ENCODE peak calls at places on chromosomes 7 and 10, in ten cellular contexts. One of them, this sample, is unnamed.

GRCh38 chr7:142478479-142479220 is 220.8 kb upstream of the PRSS58 start:
- DNase-seq in stimulated activated CD4-positive, alpha-beta T cell treated with anti-CD3 and anti-CD28 coated beads, TNF-alpha, amount 100 ng/mL, for 1 hour: no peak
- DNase-seq in NCI-H1092: no peak
- DNase-seq in hippocampal formation: no peak
- DNase-seq in heart left ventricle: no peak
- DNase-seq in NCI-H1436: peak
- DNase-seq in stimulated activated CD8-positive, alpha-beta memory T cell treated with anti-CD3 and anti-CD28 coated beads, Interleukin-7, amount 100 ng/mL, for 24 hours: no peak
- DNase-seq in thoracic aorta: no peak
- DNase-seq in Right ventricle myocardium superior: no peak
- DNase-seq in activated CD8-positive, alpha-beta memory T cell treated with anti-CD3 and anti-CD28 coated beads for 1 hour: no peak
- DNase-seq in this sample: no peak

GRCh38 chr10:7572435-7572834 is 94.3 kb downstream of the ITIH5 start:
- DNase-seq in Right ventricle myocardium superior: no peak
- DNase-seq in activated CD8-positive, alpha-beta memory T cell treated with anti-CD3 and anti-CD28 coated beads for 1 hour: no peak
- DNase-seq in thoracic aorta: no peak
- DNase-seq in hippocampal formation: no peak
- DNase-seq in stimulated activated CD4-positive, alpha-beta T cell treated with anti-CD3 and anti-CD28 coated beads, TNF-alpha, amount 100 ng/mL, for 1 hour: no peak
- DNase-seq in NCI-H1436: no peak
- DNase-seq in NCI-H1092: no peak
- DNase-seq in stimulated activated CD8-positive, alpha-beta memory T cell treated with anti-CD3 and anti-CD28 coated beads, Interleukin-7, amount 100 ng/mL, for 24 hours: no peak
- DNase-seq in heart left ventricle: no peak
- DNase-seq in this sample: no peak

GRCh38 chr10:45602082-45602730 is 70.4 kb downstream of the ZFAND4 start:
- DNase-seq in hippocampal formation: no peak
- DNase-seq in stimulated activated CD4-positive, alpha-beta T cell treated with anti-CD3 and anti-CD28 coated beads, TNF-alpha, amount 100 ng/mL, for 1 hour: no peak
- DNase-seq in thoracic aorta: no peak
- DNase-seq in stimulated activated CD8-positive, alpha-beta memory T cell treated with anti-CD3 and anti-CD28 coated beads, Interleukin-7, amount 100 ng/mL, for 24 hours: no peak
- DNase-seq in heart left ventricle: no peak
- DNase-seq in NCI-H1092: no peak
- DNase-seq in Right ventricle myocardium superior: no peak
- DNase-seq in activated CD8-positive, alpha-beta memory T cell treated with anti-CD3 and anti-CD28 coated beads for 1 hour: no peak
- DNase-seq in NCI-H1436: no peak
- DNase-seq in this sample: no peak

GRCh38 chr7:997404-998395 is 14.7 kb downstream of the CYP2W1 start:
- DNase-seq in NCI-H1092: no peak
- DNase-seq in NCI-H1436: no peak
- DNase-seq in stimulated activated CD4-positive, alpha-beta T cell treated with anti-CD3 and anti-CD28 coated beads, TNF-alpha, amount 100 ng/mL, for 1 hour: no peak
- DNase-seq in stimulated activated CD8-positive, alpha-beta memory T cell treated with anti-CD3 and anti-CD28 coated beads, Interleukin-7, amount 100 ng/mL, for 24 hours: no peak
- DNase-seq in Right ventricle myocardium superior: no peak
- DNase-seq in hippocampal formation: no peak
- DNase-seq in activated CD8-positive, alpha-beta memory T cell treated with anti-CD3 and anti-CD28 coated beads for 1 hour: no peak
- DNase-seq in heart left ventricle: no peak
- DNase-seq in thoracic aorta: no peak
- DNase-seq in this sample: no peak

GRCh38 chr10:4022473-4022872 is 237.5 kb upstream of the KLF6 start:
- DNase-seq in NCI-H1436: no peak
- DNase-seq in hippocampal formation: no peak
- DNase-seq in NCI-H1092: no peak
- DNase-seq in heart left ventricle: no peak
- DNase-seq in thoracic aorta: no peak
- DNase-seq in stimulated activated CD4-positive, alpha-beta T cell treated with anti-CD3 and anti-CD28 coated beads, TNF-alpha, amount 100 ng/mL, for 1 hour: no peak
- DNase-seq in Right ventricle myocardium superior: no peak
- DNase-seq in stimulated activated CD8-positive, alpha-beta memory T cell treated with anti-CD3 and anti-CD28 coated beads, Interleukin-7, amount 100 ng/mL, for 24 hours: no peak
- DNase-seq in activated CD8-positive, alpha-beta memory T cell treated with anti-CD3 and anti-CD28 coated beads for 1 hour: no peak
- DNase-seq in this sample: no peak

GRCh38 chr10:11145498-11145855 is 127.8 kb downstream of the CELF2 start:
- DNase-seq in thoracic aorta: no peak
- DNase-seq in hippocampal formation: no peak
- DNase-seq in NCI-H1092: no peak
- DNase-seq in stimulated activated CD4-positive, alpha-beta T cell treated with anti-CD3 and anti-CD28 coated beads, TNF-alpha, amount 100 ng/mL, for 1 hour: peak
- DNase-seq in activated CD8-positive, alpha-beta memory T cell treated with anti-CD3 and anti-CD28 coated beads for 1 hour: peak
- DNase-seq in stimulated activated CD8-positive, alpha-beta memory T cell treated with anti-CD3 and anti-CD28 coated beads, Interleukin-7, amount 100 ng/mL, for 24 hours: no peak
- DNase-seq in Right ventricle myocardium superior: peak
- DNase-seq in NCI-H1436: no peak
- DNase-seq in heart left ventricle: peak
- DNase-seq in this sample: no peak

GRCh38 chr7:127832592-127832991 is 180.6 kb downstream of the SND1 start:
- DNase-seq in stimulated activated CD8-positive, alpha-beta memory T cell treated with anti-CD3 and anti-CD28 coated beads, Interleukin-7, amount 100 ng/mL, for 24 hours: no peak
- DNase-seq in hippocampal formation: no peak
- DNase-seq in stimulated activated CD4-positive, alpha-beta T cell treated with anti-CD3 and anti-CD28 coated beads, TNF-alpha, amount 100 ng/mL, for 1 hour: no peak
- DNase-seq in NCI-H1436: no peak
- DNase-seq in Right ventricle myocardium superior: no peak
- DNase-seq in NCI-H1092: no peak
- DNase-seq in heart left ventricle: no peak
- DNase-seq in activated CD8-positive, alpha-beta memory T cell treated with anti-CD3 and anti-CD28 coated beads for 1 hour: no peak
- DNase-seq in thoracic aorta: no peak
- DNase-seq in this sample: no peak

GRCh38 chr10:126233721-126234120 is 154.6 kb downstream of the ADAM12 start:
- DNase-seq in heart left ventricle: no peak
- DNase-seq in hippocampal formation: no peak
- DNase-seq in activated CD8-positive, alpha-beta memory T cell treated with anti-CD3 and anti-CD28 coated beads for 1 hour: no peak
- DNase-seq in stimulated activated CD8-positive, alpha-beta memory T cell treated with anti-CD3 and anti-CD28 coated beads, Interleukin-7, amount 100 ng/mL, for 24 hours: no peak
- DNase-seq in thoracic aorta: no peak
- DNase-seq in stimulated activated CD4-positive, alpha-beta T cell treated with anti-CD3 and anti-CD28 coated beads, TNF-alpha, amount 100 ng/mL, for 1 hour: no peak
- DNase-seq in NCI-H1092: no peak
- DNase-seq in NCI-H1436: no peak
- DNase-seq in Right ventricle myocardium superior: no peak
- DNase-seq in this sample: no peak

GRCh38 chr7:151447312-151447711 is 7.4 kb upstream of the CRYGN start:
- DNase-seq in hippocampal formation: no peak
- DNase-seq in NCI-H1092: no peak
- DNase-seq in activated CD8-positive, alpha-beta memory T cell treated with anti-CD3 and anti-CD28 coated beads for 1 hour: no peak
- DNase-seq in Right ventricle myocardium superior: no peak
- DNase-seq in thoracic aorta: no peak
- DNase-seq in stimulated activated CD8-positive, alpha-beta memory T cell treated with anti-CD3 and anti-CD28 coated beads, Interleukin-7, amount 100 ng/mL, for 24 hours: no peak
- DNase-seq in NCI-H1436: no peak
- DNase-seq in heart left ventricle: no peak
- DNase-seq in stimulated activated CD4-positive, alpha-beta T cell treated with anti-CD3 and anti-CD28 coated beads, TNF-alpha, amount 100 ng/mL, for 1 hour: no peak
- DNase-seq in this sample: no peak

GRCh38 chr10:17756557-17757208 is 4.7 kb downstream of the TMEM236 start:
- DNase-seq in Right ventricle myocardium superior: no peak
- DNase-seq in heart left ventricle: no peak
- DNase-seq in stimulated activated CD4-positive, alpha-beta T cell treated with anti-CD3 and anti-CD28 coated beads, TNF-alpha, amount 100 ng/mL, for 1 hour: no peak
- DNase-seq in NCI-H1092: no peak
- DNase-seq in activated CD8-positive, alpha-beta memory T cell treated with anti-CD3 and anti-CD28 coated beads for 1 hour: no peak
- DNase-seq in stimulated activated CD8-positive, alpha-beta memory T cell treated with anti-CD3 and anti-CD28 coated beads, Interleukin-7, amount 100 ng/mL, for 24 hours: no peak
- DNase-seq in thoracic aorta: no peak
- DNase-seq in NCI-H1436: no peak
- DNase-seq in hippocampal formation: no peak
- DNase-seq in this sample: no peak

GRCh38 chr10:20745556-20745955 is 151.6 kb downstream of the NEBL start:
- DNase-seq in hippocampal formation: no peak
- DNase-seq in heart left ventricle: no peak
- DNase-seq in activated CD8-positive, alpha-beta memory T cell treated with anti-CD3 and anti-CD28 coated beads for 1 hour: no peak
- DNase-seq in stimulated activated CD8-positive, alpha-beta memory T cell treated with anti-CD3 and anti-CD28 coated beads, Interleukin-7, amount 100 ng/mL, for 24 hours: no peak
- DNase-seq in thoracic aorta: no peak
- DNase-seq in NCI-H1436: no peak
- DNase-seq in NCI-H1092: no peak
- DNase-seq in stimulated activated CD4-positive, alpha-beta T cell treated with anti-CD3 and anti-CD28 coated beads, TNF-alpha, amount 100 ng/mL, for 1 hour: no peak
- DNase-seq in Right ventricle myocardium superior: no peak
- DNase-seq in this sample: no peak

GRCh38 chr7:53191296-53191695 is 155.9 kb downstream of the POM121L12 start:
- DNase-seq in stimulated activated CD8-positive, alpha-beta memory T cell treated with anti-CD3 and anti-CD28 coated beads, Interleukin-7, amount 100 ng/mL, for 24 hours: no peak
- DNase-seq in stimulated activated CD4-positive, alpha-beta T cell treated with anti-CD3 and anti-CD28 coated beads, TNF-alpha, amount 100 ng/mL, for 1 hour: no peak
- DNase-seq in thoracic aorta: no peak
- DNase-seq in heart left ventricle: no peak
- DNase-seq in NCI-H1436: no peak
- DNase-seq in Right ventricle myocardium superior: no peak
- DNase-seq in hippocampal formation: no peak
- DNase-seq in NCI-H1092: no peak
- DNase-seq in activated CD8-positive, alpha-beta memory T cell treated with anti-CD3 and anti-CD28 coated beads for 1 hour: no peak
- DNase-seq in this sample: no peak

GRCh38 chr10:95440756-95441546 is 120.2 kb downstream of the SORBS1 start:
- DNase-seq in hippocampal formation: no peak
- DNase-seq in heart left ventricle: no peak
- DNase-seq in thoracic aorta: no peak
- DNase-seq in stimulated activated CD4-positive, alpha-beta T cell treated with anti-CD3 and anti-CD28 coated beads, TNF-alpha, amount 100 ng/mL, for 1 hour: no peak
- DNase-seq in activated CD8-positive, alpha-beta memory T cell treated with anti-CD3 and anti-CD28 coated beads for 1 hour: no peak
- DNase-seq in stimulated activated CD8-positive, alpha-beta memory T cell treated with anti-CD3 and anti-CD28 coated beads, Interleukin-7, amount 100 ng/mL, for 24 hours: no peak
- DNase-seq in NCI-H1092: no peak
- DNase-seq in Right ventricle myocardium superior: no peak
- DNase-seq in NCI-H1436: no peak
- DNase-seq in this sample: no peak

GRCh38 chr10:53209941-53210611 is 437.5 kb upstream of the MBL2 start:
- DNase-seq in activated CD8-positive, alpha-beta memory T cell treated with anti-CD3 and anti-CD28 coated beads for 1 hour: no peak
- DNase-seq in Right ventricle myocardium superior: no peak
- DNase-seq in heart left ventricle: no peak
- DNase-seq in stimulated activated CD4-positive, alpha-beta T cell treated with anti-CD3 and anti-CD28 coated beads, TNF-alpha, amount 100 ng/mL, for 1 hour: no peak
- DNase-seq in thoracic aorta: no peak
- DNase-seq in NCI-H1092: no peak
- DNase-seq in NCI-H1436: no peak
- DNase-seq in stimulated activated CD8-positive, alpha-beta memory T cell treated with anti-CD3 and anti-CD28 coated beads, Interleukin-7, amount 100 ng/mL, for 24 hours: no peak
- DNase-seq in hippocampal formation: no peak
- DNase-seq in this sample: no peak

GRCh38 chr10:50508315-50509051 is 115.3 kb downstream of the SGMS1 start:
- DNase-seq in thoracic aorta: no peak
- DNase-seq in hippocampal formation: no peak
- DNase-seq in activated CD8-positive, alpha-beta memory T cell treated with anti-CD3 and anti-CD28 coated beads for 1 hour: no peak
- DNase-seq in Right ventricle myocardium superior: no peak
- DNase-seq in stimulated activated CD4-positive, alpha-beta T cell treated with anti-CD3 and anti-CD28 coated beads, TNF-alpha, amount 100 ng/mL, for 1 hour: no peak
- DNase-seq in heart left ventricle: no peak
- DNase-seq in NCI-H1092: no peak
- DNase-seq in stimulated activated CD8-positive, alpha-beta memory T cell treated with anti-CD3 and anti-CD28 coated beads, Interleukin-7, amount 100 ng/mL, for 24 hours: no peak
- DNase-seq in NCI-H1436: no peak
- DNase-seq in this sample: no peak

GRCh38 chr10:97780991-97781540 is 9.3 kb upstream of the SFRP5 start:
- DNase-seq in thoracic aorta: no peak
- DNase-seq in hippocampal formation: no peak
- DNase-seq in stimulated activated CD8-positive, alpha-beta memory T cell treated with anti-CD3 and anti-CD28 coated beads, Interleukin-7, amount 100 ng/mL, for 24 hours: no peak
- DNase-seq in heart left ventricle: no peak
- DNase-seq in activated CD8-positive, alpha-beta memory T cell treated with anti-CD3 and anti-CD28 coated beads for 1 hour: no peak
- DNase-seq in Right ventricle myocardium superior: no peak
- DNase-seq in NCI-H1436: no peak
- DNase-seq in NCI-H1092: no peak
- DNase-seq in stimulated activated CD4-positive, alpha-beta T cell treated with anti-CD3 and anti-CD28 coated beads, TNF-alpha, amount 100 ng/mL, for 1 hour: no peak
- DNase-seq in this sample: no peak

GRCh38 chr7:27157717-27158431 is 1.4 kb upstream of the HOXA7 start:
- DNase-seq in NCI-H1092: no peak
- DNase-seq in activated CD8-positive, alpha-beta memory T cell treated with anti-CD3 and anti-CD28 coated beads for 1 hour: no peak
- DNase-seq in heart left ventricle: no peak
- DNase-seq in hippocampal formation: no peak
- DNase-seq in Right ventricle myocardium superior: no peak
- DNase-seq in stimulated activated CD4-positive, alpha-beta T cell treated with anti-CD3 and anti-CD28 coated beads, TNF-alpha, amount 100 ng/mL, for 1 hour: no peak
- DNase-seq in stimulated activated CD8-positive, alpha-beta memory T cell treated with anti-CD3 and anti-CD28 coated beads, Interleukin-7, amount 100 ng/mL, for 24 hours: no peak
- DNase-seq in thoracic aorta: no peak
- DNase-seq in NCI-H1436: no peak
- DNase-seq in this sample: no peak

GRCh38 chr10:133245439-133246235 is 8.0 kb downstream of the VENTX start:
- DNase-seq in Right ventricle myocardium superior: no peak
- DNase-seq in NCI-H1092: no peak
- DNase-seq in activated CD8-positive, alpha-beta memory T cell treated with anti-CD3 and anti-CD28 coated beads for 1 hour: no peak
- DNase-seq in thoracic aorta: no peak
- DNase-seq in stimulated activated CD8-positive, alpha-beta memory T cell treated with anti-CD3 and anti-CD28 coated beads, Interleukin-7, amount 100 ng/mL, for 24 hours: no peak
- DNase-seq in hippocampal formation: no peak
- DNase-seq in NCI-H1436: no peak
- DNase-seq in stimulated activated CD4-positive, alpha-beta T cell treated with anti-CD3 and anti-CD28 coated beads, TNF-alpha, amount 100 ng/mL, for 1 hour: no peak
- DNase-seq in heart left ventricle: no peak
- DNase-seq in this sample: no peak

GRCh38 chr10:80554050-80554449 is 16.3 kb downstream of the SH2D4B start:
- DNase-seq in Right ventricle myocardium superior: no peak
- DNase-seq in NCI-H1436: no peak
- DNase-seq in thoracic aorta: no peak
- DNase-seq in stimulated activated CD4-positive, alpha-beta T cell treated with anti-CD3 and anti-CD28 coated beads, TNF-alpha, amount 100 ng/mL, for 1 hour: no peak
- DNase-seq in heart left ventricle: no peak
- DNase-seq in NCI-H1092: no peak
- DNase-seq in activated CD8-positive, alpha-beta memory T cell treated with anti-CD3 and anti-CD28 coated beads for 1 hour: no peak
- DNase-seq in hippocampal formation: no peak
- DNase-seq in stimulated activated CD8-positive, alpha-beta memory T cell treated with anti-CD3 and anti-CD28 coated beads, Interleukin-7, amount 100 ng/mL, for 24 hours: no peak
- DNase-seq in this sample: no peak

GRCh38 chr7:2168612-2169312 is 64.0 kb downstream of the MAD1L1 start:
- DNase-seq in stimulated activated CD4-positive, alpha-beta T cell treated with anti-CD3 and anti-CD28 coated beads, TNF-alpha, amount 100 ng/mL, for 1 hour: no peak
- DNase-seq in activated CD8-positive, alpha-beta memory T cell treated with anti-CD3 and anti-CD28 coated beads for 1 hour: no peak
- DNase-seq in thoracic aorta: no peak
- DNase-seq in NCI-H1436: no peak
- DNase-seq in NCI-H1092: no peak
- DNase-seq in heart left ventricle: no peak
- DNase-seq in stimulated activated CD8-positive, alpha-beta memory T cell treated with anti-CD3 and anti-CD28 coated beads, Interleukin-7, amount 100 ng/mL, for 24 hours: no peak
- DNase-seq in hippocampal formation: no peak
- DNase-seq in Right ventricle myocardium superior: no peak
- DNase-seq in this sample: no peak

GRCh38 chr7:22730921-22731654 is 4.1 kb downstream of the IL6 start:
- DNase-seq in hippocampal formation: no peak
- DNase-seq in activated CD8-positive, alpha-beta memory T cell treated with anti-CD3 and anti-CD28 coated beads for 1 hour: no peak
- DNase-seq in stimulated activated CD8-positive, alpha-beta memory T cell treated with anti-CD3 and anti-CD28 coated beads, Interleukin-7, amount 100 ng/mL, for 24 hours: no peak
- DNase-seq in thoracic aorta: no peak
- DNase-seq in heart left ventricle: no peak
- DNase-seq in NCI-H1436: no peak
- DNase-seq in Right ventricle myocardium superior: no peak
- DNase-seq in NCI-H1092: no peak
- DNase-seq in stimulated activated CD4-positive, alpha-beta T cell treated with anti-CD3 and anti-CD28 coated beads, TNF-alpha, amount 100 ng/mL, for 1 hour: no peak
- DNase-seq in this sample: peak

This sample was measured in epithelial cell of prostate.